ENCODE peak calls at places on chromosomes 16 and 17, in ten cellular contexts. D is KG1; P is A549; T is T1000; C is dorsolateral prefrontal cortex; W is fibroblast of pulmonary artery; I is iPS DF 19.7; M is lung; N is activated CD4-positive, alpha-beta T cell treated with anti-CD3 and anti-CD28 coated beads, Interleukin-2, amount 50 U/mL, for 48 hours; O is T-helper 9 cell. X is an unnamed sample.

GRCh38 chr17:31488982-31489294 is 97.5 kb downstream of the RAB11FIP4 start:
- DNase-seq in D (no peak), P (no peak), T (no peak), C (no peak), W (no peak), I (no peak), M (no peak), N (no peak), O (no peak), X (peak; percentile 63)

GRCh38 chr17:6555331-6556120 is 829 bp downstream of the PITPNM3 start:
- DNase-seq in D (no peak), P (no peak), T (peak; percentile 16), C (no peak), W (no peak), I (no peak), M (no peak), N (peak; percentile 6), O (no peak), X (peak; percentile 10)

GRCh38 chr16:86018487-86018886 is 119.5 kb downstream of the IRF8 start:
- DNase-seq in D (no peak), P (no peak), T (no peak), C (no peak), W (peak; percentile 44), I (no peak), M (peak; percentile 37), N (no peak), O (no peak), X (peak; percentile 38)

GRCh38 chr17:76146053-76146875 is 5.2 kb upstream of the FOXJ1 start:
- DNase-seq in D (no peak), P (no peak), T (no peak), C (no peak), W (no peak), I (no peak), M (no peak), N (no peak), O (no peak), X (no peak)

GRCh38 chr16:25692734-25693508 is 1.2 kb downstream of the HS3ST4 start:
- DNase-seq in D (no peak), P (no peak), T (no peak), C (no peak), W (no peak), I (no peak), M (no peak), N (no peak), O (no peak), X (no peak)

GRCh38 chr17:42097691-42098661 is at the start of gene ZNF385C:
- DNase-seq in D (no peak), P (no peak), T (no peak), C (no peak), W (no peak), I (no peak), M (no peak), N (peak; percentile 53), O (peak; percentile 60), X (no peak)

GRCh38 chr16:70805380-70805779 is 4.4 kb upstream of the VAC14 start:
- DNase-seq in D (no peak), P (no peak), T (no peak), C (no peak), W (no peak), I (no peak), M (no peak), N (no peak), O (no peak), X (no peak)

GRCh38 chr17:30427611-30428010 is 48.9 kb downstream of the CPD start:
- DNase-seq in D (no peak), P (no peak), T (no peak), C (no peak), W (no peak), I (no peak), M (no peak), N (no peak), O (no peak), X (no peak)

GRCh38 chr17:43373343-43373742 is 25.4 kb upstream of the ARL4D start:
- DNase-seq in D (no peak), P (no peak), T (no peak), C (no peak), W (no peak), I (no peak), M (no peak), N (no peak), O (no peak), X (no peak)

GRCh38 chr17:27573971-27574525 is 56.9 kb upstream of the LGALS9 start:
- DNase-seq in D (no peak), P (no peak), T (no peak), C (no peak), W (peak; percentile 64), I (no peak), M (no peak), N (no peak), O (no peak), X (no peak)

GRCh38 chr17:72658675-72659074 is 433.8 kb downstream of the SLC39A11 start:
- DNase-seq in D (no peak), P (no peak), T (no peak), C (no peak), W (no peak), I (no peak), M (no peak), N (no peak), O (no peak), X (no peak)

GRCh38 chr16:698911-699671 is 6.5 kb downstream of the FBXL16 start:
- DNase-seq in D (no peak), P (no peak), T (no peak), C (no peak), W (no peak), I (no peak), M (no peak), N (no peak), O (no peak), X (no peak)

GRCh38 chr17:37368577-37368976 is 7.2 kb upstream of the C17orf78 start:
- DNase-seq in D (no peak), P (no peak), T (no peak), C (no peak), W (peak; percentile 63), I (no peak), M (no peak), N (no peak), O (no peak), X (no peak)

GRCh38 chr16:58509256-58510096 is 5.8 kb upstream of the SETD6 start:
- DNase-seq in D (no peak), P (no peak), T (no peak), C (no peak), W (no peak), I (no peak), M (no peak), N (no peak), O (no peak), X (no peak)

GRCh38 chr16:88365244-88365865 is 17.4 kb upstream of the ZNF469 start:
- DNase-seq in D (no peak), P (no peak), T (no peak), C (no peak), W (no peak), I (no peak), M (no peak), N (no peak), O (no peak), X (no peak)

GRCh38 chr17:81071761-81072741 is 37.1 kb downstream of the BAIAP2 start:
- DNase-seq in D (no peak), P (no peak), T (no peak), C (no peak), W (no peak), I (no peak), M (peak; percentile 88), N (no peak), O (no peak), X (peak; percentile 84)

GRCh38 chr17:64148699-64149098 is 18.8 kb upstream of the ERN1 start:
- DNase-seq in D (no peak), P (no peak), T (no peak), C (peak; percentile 75), W (no peak), I (no peak), M (no peak), N (no peak), O (no peak), X (no peak)

GRCh38 chr17:32355649-32356377 is 5.9 kb downstream of the ZNF207 start:
- DNase-seq in D (no peak), P (no peak), T (no peak), C (no peak), W (no peak), I (no peak), M (no peak), N (no peak), O (no peak), X (peak; percentile 45)

GRCh38 chr16:57165923-57166322 is 19.9 kb downstream of the PSME3IP1 start:
- DNase-seq in D (no peak), P (no peak), T (no peak), C (no peak), W (peak; percentile 66), I (no peak), M (no peak), N (no peak), O (no peak), X (no peak)

GRCh38 chr17:4747847-4748246 is 8.1 kb upstream of the CXCL16 start:
- DNase-seq in D (no peak), P (no peak), T (no peak), C (no peak), W (peak; percentile 11), I (no peak), M (no peak), N (no peak), O (no peak), X (no peak)

GRCh38 chr17:69492410-69493071 is 78.0 kb downstream of the MAP2K6 start:
- DNase-seq in D (no peak), P (peak; percentile 67), T (peak; percentile 77), C (no peak), W (peak; percentile 32), I (peak; percentile 42), M (no peak), N (no peak), O (no peak), X (peak; percentile 86)

GRCh38 chr17:82775033-82775823 is 23.4 kb downstream of the TBCD start:
- DNase-seq in D (no peak), P (peak; percentile 95), T (no peak), C (peak; percentile 65), W (peak; percentile 51), I (no peak), M (peak; percentile 64), N (peak; percentile 48), O (peak; percentile 39), X (peak; percentile 83)

GRCh38 chr17:17001874-17002520 is 30.1 kb upstream of the TNFRSF13B start:
- DNase-seq in D (peak; percentile 1), P (peak; percentile 88), T (peak; percentile 72), C (peak; percentile 71), W (peak; percentile 68), I (no peak), M (peak; percentile 80), N (peak; percentile 81), O (peak; percentile 74), X (peak; percentile 79)

GRCh38 chr16:81263470-81264200 is 25.1 kb downstream of the BCO1 start:
- DNase-seq in D (no peak), P (no peak), T (no peak), C (no peak), W (peak; percentile 60), I (no peak), M (no peak), N (no peak), O (no peak), X (no peak)

GRCh38 chr17:6712058-6712853 is 913 bp downstream of the SLC13A5 start:
- DNase-seq in D (no peak), P (no peak), T (no peak), C (peak; percentile 36), W (peak; percentile 14), I (no peak), M (no peak), N (no peak), O (no peak), X (peak; percentile 29)

GRCh38 chr17:42247734-42248133 is 28.5 kb downstream of the STAT5B start:
- DNase-seq in D (no peak), P (no peak), T (peak; percentile 4), C (no peak), W (peak; percentile 92), I (no peak), M (no peak), N (no peak), O (no peak), X (peak; percentile 93)

GRCh38 chr16:88772871-88773811 is 11.9 kb downstream of the PIEZO1 start:
- DNase-seq in D (no peak), P (no peak), T (peak; percentile 67), C (no peak), W (peak; percentile 78), I (no peak), M (no peak), N (no peak), O (no peak), X (peak; percentile 93)

GRCh38 chr17:17077861-17078732 is 35.8 kb downstream of the MPRIP start:
- DNase-seq in D (no peak), P (no peak), T (no peak), C (no peak), W (no peak), I (no peak), M (no peak), N (no peak), O (no peak), X (peak; percentile 93)